ENCODE peak calls at places on chromosomes 4 and X, in five cellular contexts. I is K562, Z is GM12878, P is HepG2, M is H1. H is an unnamed sample.

GRCh38 chr4:41624765-41625164 is 86.8 kb downstream of the LIMCH1 start:
- DNase-seq in I (no peak), Z (no peak), P (no peak), M (no peak), H (no peak)

GRCh38 chr4:30437316-30437715 is 282.9 kb upstream of the PCDH7 start:
- DNase-seq in M (no peak), Z (no peak), I (no peak), P (no peak), H (no peak)

GRCh38 chrX:45807572-45808425 is 607.1 kb upstream of the DIPK2B start:
- DNase-seq in I (no peak), P (no peak), M (no peak), Z (no peak), H (peak)

GRCh38 chr4:188719794-188720193 is 580.6 kb downstream of the TRIML1 start:
- DNase-seq in Z (no peak), I (no peak), M (no peak), P (no peak), H (no peak)

GRCh38 chr4:85639946-85640345 is 165.0 kb downstream of the ARHGAP24 start:
- DNase-seq in Z (no peak), I (peak), P (no peak), M (no peak), H (no peak)

GRCh38 chr4:173685761-173686260 is 155.8 kb upstream of the HAND2 start:
- DNase-seq in M (no peak), P (no peak), Z (no peak), I (no peak), H (no peak)

GRCh38 chrX:134930501-134930900 is 60.3 kb upstream of the SMIM10 start:
- DNase-seq in Z (no peak), M (no peak), P (no peak), I (no peak), H (no peak)

GRCh38 chrX:115491766-115492165 is 69.2 kb upstream of the PLS3 start:
- DNase-seq in Z (no peak), P (no peak), M (no peak), I (no peak), H (no peak)

GRCh38 chr4:70629469-70630090 is 1.0 kb downstream of the ENAM start:
- DNase-seq in M (no peak), Z (no peak), I (no peak), P (no peak), H (no peak)

GRCh38 chr4:97987019-97987648 is 156.1 kb downstream of the STPG2 start:
- DNase-seq in P (peak), I (no peak), Z (no peak), M (no peak), H (peak)

GRCh38 chrX:138964501-138964900 is 253.0 kb upstream of the FGF13 start:
- DNase-seq in P (no peak), M (no peak), I (no peak), Z (no peak), H (no peak)

GRCh38 chrX:133007458-133007857 is 49.0 kb upstream of the HS6ST2 start:
- DNase-seq in I (no peak), Z (no peak), P (no peak), M (no peak), H (no peak)

GRCh38 chr4:19748911-19749473 is 502.7 kb upstream of the SLIT2 start:
- DNase-seq in Z (no peak), I (no peak), P (no peak), M (no peak), H (no peak)

GRCh38 chrX:68428431-68428830 is 4.9 kb downstream of the OPHN1 start:
- DNase-seq in P (no peak), Z (no peak), M (no peak), I (no peak), H (no peak)

GRCh38 chr4:185682236-185682635 is 129.8 kb downstream of the SORBS2 start:
- DNase-seq in M (no peak), Z (no peak), P (no peak), I (no peak), H (peak)

GRCh38 chrX:154373340-154374306 is 811 bp downstream of the FLNA start:
- DNase-seq in Z (peak), I (peak), M (peak), P (peak), H (peak)

GRCh38 chr4:125434136-125434535 is 119.4 kb downstream of the FAT4 start:
- DNase-seq in M (no peak), I (no peak), P (no peak), Z (no peak), H (no peak)

GRCh38 chr4:10131202-10131601 is 14.6 kb upstream of the WDR1 start:
- DNase-seq in M (no peak), I (no peak), Z (no peak), P (no peak), H (no peak)

GRCh38 chrX:150200820-150201287 is 162.3 kb upstream of the MAMLD1 start:
- DNase-seq in P (peak), I (peak), M (no peak), Z (peak), H (peak)

GRCh38 chr4:26746742-26747351 is 113.8 kb upstream of the STIM2 start:
- DNase-seq in Z (peak), I (no peak), P (no peak), M (no peak), H (no peak)

GRCh38 chrX:124211312-124211942 is 121.0 kb upstream of the TEX13D start:
- DNase-seq in M (no peak), P (peak), I (peak), Z (no peak), H (peak)

GRCh38 chr4:1419708-1420107 is 13.5 kb upstream of the NKX1-1 start:
- DNase-seq in M (no peak), I (peak), Z (no peak), P (no peak), H (no peak)

GRCh38 chr4:1249148-1249730 is 309 bp upstream of the CTBP1 start:
- DNase-seq in I (peak), Z (no peak), P (peak), M (peak), H (peak)

DNA sequence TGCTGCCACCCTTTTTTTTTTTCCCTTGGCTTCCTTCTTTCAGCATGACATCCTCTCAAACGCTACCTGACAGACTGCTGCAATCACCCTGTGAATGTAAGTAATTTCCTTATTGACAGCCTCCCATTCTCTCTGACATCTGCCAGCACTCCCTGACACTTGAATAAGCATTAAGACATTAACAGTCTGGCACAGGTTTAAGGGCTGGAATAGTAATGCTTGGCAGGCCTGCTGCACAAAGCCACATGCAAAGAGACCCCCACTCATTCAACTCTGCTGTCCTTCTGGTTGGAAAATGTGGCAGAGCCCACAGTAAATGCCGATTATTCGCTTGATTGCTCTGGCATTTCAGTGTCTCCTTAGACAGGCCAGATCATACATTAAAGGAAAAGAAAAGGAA is 28.1 kb upstream of the RASGEF1B start:
- DNase-seq in I (no peak), P (no peak), Z (no peak), M (no peak), H (no peak)
- TF ChIP-seq CHD2 in I (no peak), P (no peak), Z (no peak), M (no peak), H (no peak)

GRCh38 chr4:108030332-108030731 is 40.6 kb downstream of the HADH start:
- DNase-seq in M (no peak), Z (no peak), I (peak), P (peak), H (peak)
- TF ChIP-seq KDM1A in M (no peak), Z (no peak), I (no peak), P (no peak), H (no peak)

GRCh38 chr4:146059153-146059552 is 116.4 kb upstream of the LSM6 start:
- DNase-seq in M (no peak), P (no peak), Z (peak), I (no peak), H (no peak)

GRCh38 chr4:146058531-146058930 is 117.0 kb upstream of the LSM6 start:
- DNase-seq in M (no peak), I (no peak), P (no peak), Z (no peak), H (no peak)

GRCh38 chr4:146051724-146052396 is 113.2 kb upstream of the ZNF827 start:
- DNase-seq in P (no peak), I (no peak), M (no peak), Z (no peak), H (no peak)

GRCh38 chr4:146053901-146054300 is 115.3 kb upstream of the ZNF827 start:
- DNase-seq in M (no peak), P (no peak), Z (no peak), I (no peak), H (no peak)

DNA sequence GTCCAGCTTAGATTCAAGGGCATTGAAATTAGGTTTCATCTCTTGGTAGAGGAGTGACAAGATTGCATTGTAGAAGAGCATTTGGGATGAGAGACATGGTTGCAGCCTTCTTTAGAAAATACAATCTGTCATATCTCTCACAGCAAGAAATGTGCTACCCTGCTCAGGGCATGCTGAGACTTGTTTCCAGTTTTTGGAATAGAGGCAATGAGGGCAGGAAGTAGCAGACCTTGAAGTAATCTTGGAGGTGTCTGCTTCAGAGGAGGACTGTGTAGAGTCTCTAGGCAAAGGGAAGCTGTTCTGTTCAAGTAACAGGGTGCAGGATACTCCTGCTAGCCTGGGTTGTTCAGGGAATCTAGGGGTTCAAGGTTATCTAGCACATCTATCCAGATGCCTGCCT is 116.1 kb upstream of the ZNF827 start:
- DNase-seq in P (no peak), Z (no peak), M (no peak), I (no peak), H (no peak)
- TF ChIP-seq CHD2 in P (no peak), Z (no peak), M (no peak), I (no peak), H (no peak)

GRCh38 chrX:19626230-19626629 is 110.9 kb upstream of the MAP3K15 start:
- DNase-seq in M (no peak), Z (no peak), P (no peak), I (no peak), H (no peak)

GRCh38 chrX:19628006-19628575 is 112.8 kb upstream of the MAP3K15 start:
- DNase-seq in P (no peak), Z (no peak), M (no peak), I (no peak), H (no peak)

GRCh38 chrX:19625612-19626011 is 110.3 kb upstream of the MAP3K15 start:
- DNase-seq in I (no peak), Z (no peak), P (no peak), M (no peak), H (no peak)

GRCh38 chrX:19627081-19627480 is 111.8 kb upstream of the MAP3K15 start:
- DNase-seq in P (no peak), Z (no peak), I (no peak), M (no peak), H (no peak)

DNA sequence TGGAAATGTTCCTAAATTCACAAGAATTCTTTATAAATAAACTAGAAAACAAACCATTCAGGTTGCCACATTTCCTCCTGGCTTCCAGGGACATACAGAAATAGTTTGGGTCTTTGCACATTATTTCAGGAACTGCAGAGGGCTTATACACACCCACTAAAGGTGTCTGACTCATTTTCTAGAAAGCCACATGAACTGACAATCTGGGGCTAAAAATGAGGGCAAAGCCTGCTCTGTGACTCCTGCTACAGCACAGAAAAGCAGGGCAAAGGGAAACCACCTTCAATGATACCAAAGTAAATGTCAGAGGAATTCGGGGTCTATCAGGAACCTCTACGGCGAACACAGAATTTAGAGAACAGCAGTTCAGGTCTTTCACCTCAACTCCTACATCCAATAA is 112.2 kb upstream of the MAP3K15 start:
- DNase-seq in M (no peak), P (no peak), I (no peak), Z (no peak), H (no peak)
- TF ChIP-seq KDM1A in M (no peak), P (no peak), I (no peak), Z (no peak), H (no peak)

DNA sequence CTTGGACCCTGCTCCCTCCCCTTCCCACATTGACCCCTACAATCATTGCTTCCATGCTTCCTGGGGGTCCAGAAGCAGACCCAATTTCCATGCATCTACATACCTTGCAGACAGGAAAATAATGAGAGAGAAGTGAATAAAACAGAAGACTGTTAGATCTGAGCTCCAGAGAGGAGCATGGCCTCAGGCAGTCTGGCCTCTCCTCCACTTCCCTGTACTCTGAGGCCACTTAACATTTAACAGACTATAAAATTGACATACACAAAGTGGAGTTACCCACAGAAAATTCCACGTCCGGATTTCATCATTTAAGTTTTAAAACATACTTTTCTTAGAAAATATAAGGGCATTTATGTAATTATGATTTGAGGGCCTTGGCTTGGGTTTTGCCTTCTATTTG is 2.1 kb upstream of the PRSS12 start:
- DNase-seq in I (no peak), Z (no peak), P (no peak), M (no peak), H (no peak)
- TF ChIP-seq CHD2 in I (no peak), Z (no peak), P (no peak), M (no peak), H (no peak)

GRCh38 chr4:87677731-87678130 is 27.7 kb downstream of the DMP1 start:
- DNase-seq in I (no peak), M (no peak), Z (peak), P (no peak), H (no peak)

GRCh38 chr4:87680271-87680670 is 30.2 kb downstream of the DMP1 start:
- DNase-seq in M (no peak), I (no peak), Z (no peak), P (no peak), H (no peak)

GRCh38 chr4:87679449-87680169 is 29.5 kb downstream of the DMP1 start:
- DNase-seq in P (peak), Z (peak), M (peak), I (peak), H (peak)
- TF ChIP-seq KDM1A in P (no peak), Z (no peak), M (no peak), I (no peak), H (no peak)

DNA sequence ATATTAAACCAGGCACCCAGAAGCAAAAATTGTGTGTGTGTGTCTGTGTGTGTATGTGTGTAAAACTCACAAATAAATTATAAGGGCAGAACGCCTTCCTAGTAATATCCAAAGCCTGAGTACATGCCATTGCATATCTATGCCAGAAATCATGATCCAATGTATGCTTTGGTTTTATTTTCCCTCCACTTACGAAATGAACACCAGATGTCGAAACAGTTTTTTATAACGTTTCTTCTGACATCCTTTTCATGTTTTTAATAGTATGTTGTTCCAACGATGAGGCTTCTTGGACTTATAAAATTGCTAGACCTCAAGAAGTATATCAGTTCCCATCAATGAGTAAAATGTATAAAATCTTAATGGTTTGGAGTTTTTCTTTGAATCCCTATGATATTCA is 55.4 kb downstream of the KCNIP4 start:
- DNase-seq in M (no peak), I (no peak), Z (no peak), P (no peak), H (no peak)
- TF ChIP-seq CHD2 in M (no peak), I (no peak), Z (no peak), P (no peak), H (no peak)

GRCh38 chr4:11151500-11151899 is 277.2 kb downstream of the HS3ST1 start:
- DNase-seq in P (no peak), I (no peak), Z (no peak), M (no peak), H (no peak)
- TF ChIP-seq KDM1A in P (no peak), I (no peak), Z (no peak), M (no peak), H (no peak)

GRCh38 chr4:99159699-99160098 is 15.6 kb upstream of the ADH4 start:
- DNase-seq in P (peak), I (no peak), M (no peak), Z (no peak), H (no peak)

GRCh38 chr4:99161700-99162099 is 17.6 kb upstream of the ADH4 start:
- DNase-seq in M (no peak), I (no peak), P (no peak), Z (no peak), H (no peak)

GRCh38 chr4:99154658-99155342 is 10.7 kb upstream of the ADH4 start:
- DNase-seq in P (no peak), I (no peak), M (no peak), Z (no peak), H (no peak)

GRCh38 chr4:99157478-99157935 is 13.4 kb upstream of the ADH4 start:
- DNase-seq in P (peak), I (no peak), Z (no peak), M (no peak), H (peak)

GRCh38 chr4:99156992-99157391 is 12.9 kb upstream of the ADH4 start:
- DNase-seq in P (peak), M (no peak), Z (no peak), I (no peak), H (peak)
- TF ChIP-seq CHD2 in P (no peak), M (no peak), Z (no peak), I (no peak), H (no peak)

DNA sequence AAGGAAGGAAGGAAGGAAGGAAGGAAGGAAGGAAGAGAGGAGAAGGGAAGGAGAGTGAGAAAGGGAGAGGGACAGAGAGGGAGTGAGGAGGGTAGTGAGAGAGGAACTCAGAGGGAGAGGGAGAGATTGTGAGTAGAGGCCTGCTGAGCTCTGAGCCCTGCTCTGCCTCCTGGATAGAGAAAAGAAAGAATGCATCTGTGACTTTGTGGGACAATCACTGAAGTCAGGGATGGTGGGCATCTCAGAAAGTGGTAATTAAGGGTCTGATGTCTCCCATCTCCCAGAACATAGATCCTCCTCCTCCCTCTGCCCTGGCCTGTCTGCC is 142.9 kb upstream of the BANK1 start:
- DNase-seq in P (no peak), I (no peak), M (no peak), Z (no peak), H (no peak)
- TF ChIP-seq KDM1A in P (no peak), I (no peak), M (no peak), Z (no peak), H (no peak)

H was measured in A549.